ENCODE peak calls at places on chromosome 18, in ten cellular contexts. B is CD8-positive, alpha-beta T cell; U is CD4-positive, alpha-beta memory T cell; K is brain microvascular endothelial cell; E is SJSA1; Z is AG10803; D is dorsolateral prefrontal cortex; F is breast epithelium; C is heart right ventricle; W is PC-3. T is an unnamed sample.

GRCh38 chr18:56089607-56090258 is 501.7 kb upstream of the TCF4 start:
- DNase-seq in W (no peak), D (no peak), B (no peak), C (no peak), K (no peak), Z (no peak), U (no peak), E (no peak), F (no peak), T (no peak)

GRCh38 chr18:48819781-48820482 is 130.8 kb downstream of the SMAD7 start:
- DNase-seq in U (no peak), F (no peak), K (no peak), C (peak), D (peak), B (peak), Z (no peak), W (no peak), E (peak), T (no peak)

GRCh38 chr18:48714873-48715272 is 176.0 kb downstream of the CTIF start:
- DNase-seq in B (no peak), Z (no peak), D (no peak), K (no peak), F (no peak), C (no peak), W (no peak), U (no peak), E (no peak), T (no peak)

GRCh38 chr18:24818451-24818850 is 358.0 kb downstream of the HRH4 start:
- DNase-seq in C (no peak), B (no peak), K (no peak), Z (no peak), E (no peak), W (no peak), U (no peak), D (no peak), F (no peak), T (no peak)

GRCh38 chr18:44793186-44793585 is 112.5 kb downstream of the SETBP1 start:
- DNase-seq in K (no peak), F (no peak), Z (no peak), C (no peak), E (no peak), D (no peak), B (no peak), W (no peak), U (no peak), T (no peak)

GRCh38 chr18:11989966-11990380 is 8.7 kb downstream of the IMPA2 start:
- DNase-seq in F (no peak), E (no peak), U (no peak), B (no peak), K (no peak), D (no peak), Z (no peak), C (no peak), W (peak), T (no peak)

GRCh38 chr18:3455938-3456685 is 6.1 kb downstream of the TGIF1 start:
- DNase-seq in Z (peak), D (no peak), K (no peak), F (no peak), W (peak), C (no peak), B (no peak), U (no peak), E (no peak), T (no peak)

GRCh38 chr18:394997-395383 is 105.5 kb downstream of the COLEC12 start:
- DNase-seq in D (no peak), F (no peak), U (no peak), K (peak), W (no peak), C (no peak), Z (peak), B (no peak), E (peak), T (no peak)

GRCh38 chr18:78602430-78602829 is 377.2 kb upstream of the SALL3 start:
- DNase-seq in D (no peak), E (no peak), C (no peak), Z (no peak), W (no peak), U (no peak), F (no peak), K (no peak), B (no peak), T (no peak)

GRCh38 chr18:63603772-63604171 is 16.6 kb downstream of the SERPINB13 start:
- DNase-seq in D (no peak), K (peak), Z (peak), W (peak), F (no peak), E (no peak), C (no peak), U (no peak), B (no peak), T (no peak)

GRCh38 chr18:3623769-3624545 is 174.0 kb downstream of the TGIF1 start:
- DNase-seq in U (no peak), W (peak), D (peak), C (peak), F (peak), K (peak), E (peak), B (no peak), Z (peak), T (no peak)

GRCh38 chr18:31064130-31064529 is 21.6 kb upstream of the DSC3 start:
- DNase-seq in U (no peak), E (no peak), B (no peak), F (no peak), D (no peak), W (no peak), Z (no peak), K (no peak), C (no peak), T (no peak)

GRCh38 chr18:40094441-40094840 is 1860.6 kb upstream of the PIK3C3 start:
- DNase-seq in Z (peak), K (peak), F (no peak), C (no peak), U (no peak), D (no peak), E (no peak), W (peak), B (no peak), T (no peak)

GRCh38 chr18:6994719-6995430 is 122.7 kb downstream of the LAMA1 start:
- DNase-seq in D (no peak), C (no peak), Z (peak), U (no peak), K (no peak), F (no peak), B (no peak), E (no peak), W (peak), T (no peak)

GRCh38 chr18:70373062-70373519 is 84.2 kb downstream of the SOCS6 start:
- DNase-seq in Z (peak), W (peak), B (no peak), K (peak), E (no peak), C (no peak), F (peak), D (no peak), U (no peak), T (no peak)

GRCh38 chr18:57026316-57026715 is 120.6 kb upstream of the BOD1L2 start:
- DNase-seq in W (no peak), Z (peak), F (no peak), U (no peak), B (no peak), K (no peak), D (no peak), C (no peak), E (no peak), T (no peak)

GRCh38 chr18:33600846-33601245 is 22.8 kb downstream of the ASXL3 start:
- DNase-seq in B (no peak), U (no peak), E (no peak), F (no peak), D (no peak), C (no peak), W (no peak), K (no peak), Z (no peak), T (no peak)

GRCh38 chr18:54558609-54559585 is 32.1 kb upstream of the DYNAP start:
- DNase-seq in Z (peak), D (no peak), W (peak), C (no peak), K (no peak), U (no peak), B (no peak), E (no peak), F (no peak), T (no peak)

GRCh38 chr18:54692463-54692862 is 101.4 kb downstream of the DYNAP start:
- DNase-seq in B (no peak), K (no peak), Z (no peak), F (no peak), E (no peak), C (no peak), W (no peak), D (no peak), U (no peak), T (no peak)

GRCh38 chr18:58213445-58213844 is 169.4 kb downstream of the NEDD4L start:
- DNase-seq in K (peak), F (no peak), B (no peak), U (no peak), E (peak), Z (peak), D (no peak), C (no peak), W (peak), T (no peak)

GRCh38 chr18:24463233-24463775 is 2.9 kb downstream of the HRH4 start:
- DNase-seq in E (no peak), D (no peak), F (no peak), W (no peak), B (no peak), K (no peak), U (no peak), Z (no peak), C (no peak), T (no peak)

GRCh38 chr18:38493991-38494559 is 928.5 kb upstream of the CELF4 start:
- DNase-seq in F (no peak), W (no peak), E (no peak), B (no peak), Z (no peak), D (no peak), K (no peak), C (no peak), U (no peak), T (no peak)

GRCh38 chr18:26763745-26764144 is 101.8 kb downstream of the AQP4 start:
- DNase-seq in Z (no peak), U (no peak), F (no peak), K (no peak), W (peak), D (no peak), B (no peak), E (no peak), C (no peak), T (no peak)

GRCh38 chr18:49893036-49893435 is 79.7 kb upstream of the ACAA2 start:
- DNase-seq in C (no peak), K (no peak), B (no peak), W (peak), F (no peak), U (no peak), E (no peak), Z (no peak), D (no peak), T (no peak)

GRCh38 chr18:58453913-58454317 is 175.0 kb downstream of the ALPK2 start:
- DNase-seq in E (no peak), W (no peak), B (no peak), D (no peak), U (no peak), K (no peak), C (no peak), Z (no peak), F (no peak), T (no peak)

GRCh38 chr18:3345452-3345851 is 83.5 kb downstream of the MYL12B start:
- DNase-seq in B (no peak), F (no peak), D (no peak), W (no peak), E (no peak), Z (peak), K (no peak), U (no peak), C (no peak), T (no peak)

GRCh38 chr18:33716061-33716683 is 138.2 kb downstream of the ASXL3 start:
- DNase-seq in B (no peak), C (no peak), E (no peak), W (no peak), K (no peak), U (no peak), Z (no peak), D (no peak), F (no peak), T (no peak)

GRCh38 chr18:7871560-7872456 is 304.7 kb downstream of the PTPRM start:
- DNase-seq in K (no peak), U (no peak), B (no peak), W (peak), Z (peak), D (no peak), F (no peak), C (no peak), E (no peak), T (no peak)

GRCh38 chr18:49842656-49843055 is 29.3 kb upstream of the ACAA2 start:
- DNase-seq in D (no peak), U (no peak), W (no peak), B (no peak), K (no peak), E (no peak), Z (no peak), C (no peak), F (no peak), T (no peak)

GRCh38 chr18:7021994-7022840 is 95.4 kb downstream of the LAMA1 start:
- DNase-seq in D (no peak), Z (peak), B (no peak), U (no peak), W (peak), C (no peak), E (no peak), K (peak), F (no peak), T (no peak)

GRCh38 chr18:48295586-48296311 is 113.4 kb downstream of the ZBTB7C start:
- DNase-seq in C (no peak), B (no peak), F (peak), D (no peak), K (no peak), U (no peak), Z (no peak), E (peak), W (no peak), T (no peak)

GRCh38 chr18:3585656-3586509 is 135.9 kb downstream of the TGIF1 start:
- DNase-seq in K (peak), D (peak), B (peak), Z (peak), F (peak), W (peak), E (peak), U (peak), C (peak), T (peak)

GRCh38 chr18:24878289-24878688 is 417.9 kb downstream of the HRH4 start:
- DNase-seq in E (no peak), B (no peak), Z (peak), K (peak), D (no peak), U (no peak), C (peak), F (no peak), W (peak), T (no peak)

GRCh38 chr18:10949655-10950054 is 199.7 kb downstream of the PIEZO2 start:
- DNase-seq in B (no peak), W (no peak), K (no peak), C (no peak), Z (no peak), D (no peak), F (no peak), U (no peak), E (no peak), T (no peak)

GRCh38 chr18:10951631-10952544 is 197.5 kb downstream of the PIEZO2 start:
- DNase-seq in E (no peak), W (no peak), D (no peak), K (no peak), U (no peak), B (no peak), Z (no peak), F (no peak), C (no peak), T (no peak)

GRCh38 chr18:10950876-10951630 is 198.3 kb downstream of the PIEZO2 start:
- DNase-seq in E (no peak), C (no peak), Z (no peak), W (no peak), B (no peak), K (no peak), D (no peak), F (no peak), U (no peak), T (no peak)

GRCh38 chr18:10948421-10948820 is 200.9 kb downstream of the PIEZO2 start:
- DNase-seq in F (no peak), Z (no peak), E (no peak), W (no peak), B (no peak), U (no peak), K (no peak), C (no peak), D (no peak), T (no peak)

GRCh38 chr18:10950080-10950875 is 199.1 kb downstream of the PIEZO2 start:
- DNase-seq in K (no peak), B (no peak), E (no peak), U (no peak), D (no peak), F (no peak), C (no peak), Z (no peak), W (no peak), T (no peak)
- H3K4me3 ChIP-seq in K (no peak), B (no peak), E (no peak), U (no peak), D (no peak), F (no peak), C (no peak), Z (no peak), W (no peak), T (no peak)

GRCh38 chr18:76697441-76697901 is 124.9 kb upstream of the ZNF236 start:
- DNase-seq in B (no peak), E (no peak), Z (peak), C (no peak), U (no peak), W (no peak), F (no peak), D (no peak), K (no peak), T (no peak)
- H3K4me3 ChIP-seq in B (no peak), E (no peak), Z (peak), C (peak), U (no peak), W (no peak), F (no peak), D (no peak), K (peak), T (no peak)

GRCh38 chr18:79789901-79790885 is 7.5 kb upstream of the KCNG2 start:
- DNase-seq in K (no peak), Z (no peak), U (no peak), W (no peak), C (no peak), E (no peak), D (peak), F (no peak), B (no peak), T (no peak)

GRCh38 chr18:79792988-79793355 is 4.8 kb upstream of the KCNG2 start:
- DNase-seq in C (no peak), W (no peak), E (no peak), D (peak), K (no peak), U (no peak), B (no peak), Z (no peak), F (no peak), T (no peak)

GRCh38 chr18:79791141-79791972 is 6.4 kb upstream of the KCNG2 start:
- DNase-seq in E (peak), B (no peak), Z (peak), C (peak), U (no peak), F (peak), K (peak), D (no peak), W (peak), T (no peak)

GRCh38 chr18:79794851-79795250 is 2.9 kb upstream of the KCNG2 start:
- DNase-seq in D (no peak), U (no peak), K (no peak), F (no peak), E (no peak), W (no peak), C (no peak), Z (no peak), B (no peak), T (no peak)

DNA sequence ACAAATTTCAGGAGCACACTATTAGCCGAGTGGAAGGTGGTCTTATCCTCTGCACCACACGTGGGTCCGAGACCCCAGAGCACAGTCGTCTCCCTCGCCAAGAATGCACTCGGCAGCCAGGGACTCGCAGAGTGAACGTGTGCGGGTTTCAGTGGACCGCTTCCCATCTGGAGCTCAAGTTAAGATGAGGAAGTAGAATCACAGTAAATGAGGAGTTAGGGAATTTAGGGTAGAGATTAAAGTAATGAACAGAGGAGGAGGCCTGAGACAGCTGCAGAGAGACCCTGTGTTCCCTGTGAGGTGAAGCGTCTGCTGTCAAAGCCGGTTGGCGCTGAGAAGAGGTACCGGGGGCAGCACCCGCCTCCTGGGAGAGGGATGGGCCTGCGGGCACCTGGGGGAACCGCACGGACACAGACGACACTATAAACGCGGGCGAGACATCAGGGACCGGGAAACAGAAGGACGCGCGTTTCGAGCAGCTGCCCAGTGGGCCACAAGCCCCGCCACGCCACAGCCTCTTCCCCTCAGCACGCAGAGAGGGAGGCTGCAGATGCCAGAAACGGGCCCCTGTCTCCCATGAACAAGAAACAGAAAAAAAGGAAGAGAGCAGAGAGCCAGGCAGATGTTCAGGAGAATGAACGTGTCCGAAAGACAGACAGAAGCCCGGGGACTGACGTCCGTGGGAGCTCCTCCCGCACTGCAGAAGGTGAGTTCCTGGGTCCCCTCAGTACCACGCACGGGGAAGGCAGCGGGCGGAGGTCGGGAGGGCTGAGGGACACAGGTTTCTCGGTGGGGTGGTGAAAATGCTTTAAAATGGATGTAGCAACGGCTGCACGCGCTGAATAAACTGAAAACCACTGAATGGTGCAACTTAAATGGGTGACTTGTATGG is 5.4 kb upstream of the KCNG2 start:
- DNase-seq in U (no peak), K (no peak), F (no peak), W (no peak), B (no peak), D (peak), E (no peak), C (no peak), Z (no peak), T (no peak)
- H3K4me3 ChIP-seq in U (no peak), K (no peak), F (peak), W (no peak), B (no peak), D (no peak), E (no peak), C (peak), Z (no peak), T (no peak)

DNA sequence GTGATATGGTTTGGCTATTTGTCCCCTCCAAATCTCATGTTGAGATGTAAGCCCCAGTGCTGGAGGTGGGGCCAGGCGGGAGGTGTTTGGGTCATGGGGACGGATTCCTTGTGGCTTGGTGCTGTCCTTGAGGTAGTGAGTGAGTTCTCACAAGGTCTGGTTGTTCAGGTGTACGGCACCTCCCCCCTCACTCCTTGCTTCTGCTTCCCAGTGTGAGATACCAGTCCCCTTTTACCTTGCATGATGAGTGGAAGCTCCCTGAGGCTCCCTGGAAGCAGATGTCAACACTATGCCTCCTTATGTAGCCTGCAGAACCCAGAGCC is 232.6 kb downstream of the LDLRAD4 start:
- DNase-seq in E (no peak), B (no peak), D (no peak), K (no peak), C (no peak), F (no peak), Z (no peak), W (no peak), U (no peak), T (no peak)
- H3K4me3 ChIP-seq in E (no peak), B (no peak), D (no peak), K (no peak), C (no peak), F (no peak), Z (no peak), W (no peak), U (no peak), T (no peak)

DNA sequence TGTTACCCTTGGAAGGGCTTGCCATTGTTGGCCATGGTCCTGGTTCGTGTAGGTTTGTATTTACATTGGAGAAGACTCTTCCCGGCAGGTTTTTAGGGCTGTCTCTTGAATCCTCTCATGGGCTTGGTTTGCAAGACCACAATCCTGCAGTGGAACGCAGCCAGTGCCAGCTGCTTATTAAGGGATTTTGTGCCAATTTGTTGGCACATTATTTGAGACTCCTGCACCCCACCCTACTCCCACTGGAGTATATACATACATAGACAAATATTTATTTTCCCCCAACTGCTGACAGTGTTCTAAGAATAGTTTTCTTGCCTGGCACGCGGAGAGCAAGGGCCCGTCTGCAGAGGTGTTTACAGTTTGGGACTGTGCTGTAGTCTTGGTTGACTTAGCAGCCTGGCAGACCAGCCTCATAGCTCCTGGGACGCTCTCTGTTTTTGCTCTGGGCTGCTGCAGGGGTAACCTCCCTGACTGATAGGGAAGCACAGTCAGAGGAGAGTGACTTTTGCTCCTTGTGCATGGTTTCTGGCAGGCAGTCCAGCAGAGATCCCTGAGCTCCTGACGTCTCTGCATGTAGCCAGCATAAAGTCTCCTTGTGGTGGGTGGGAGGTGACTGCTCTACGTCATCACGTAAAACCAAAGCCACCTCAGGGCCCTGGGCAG is 1.9 kb downstream of the LDLRAD4 start:
- DNase-seq in Z (no peak), K (no peak), C (peak), D (no peak), F (no peak), W (no peak), E (no peak), B (no peak), U (no peak), T (no peak)
- H3K4me3 ChIP-seq in Z (no peak), K (no peak), C (peak), D (peak), F (peak), W (no peak), E (no peak), B (no peak), U (no peak), T (no peak)

GRCh38 chr18:45838302-45839070 is 13.0 kb downstream of the SIGLEC15 start:
- DNase-seq in D (no peak), B (no peak), U (no peak), E (no peak), W (no peak), F (no peak), Z (no peak), K (no peak), C (no peak), T (no peak)
- H3K4me3 ChIP-seq in D (peak), B (peak), U (no peak), E (no peak), W (no peak), F (peak), Z (no peak), K (peak), C (peak), T (no peak)

T was measured in effector memory CD4-positive, alpha-beta T cell.